ENCODE peak calls at places on chromosomes 13 and 19, in five cellular contexts. One of them, this sample, is unnamed.
A peak's percentile ranks its signal among the peaks of the same experiment; 100 is the strongest.

GRCh38 chr19:1855828-1856255 is 7.5 kb downstream of the KLF16 start:
- DNase-seq in activated CD8-positive, alpha-beta memory T cell treated with anti-CD3 and anti-CD28 coated beads, Interleukin-2, amount 50 U/mL, for 4 hours: no peak
- DNase-seq in CD14-positive monocyte: no peak
- DNase-seq in activated CD4-positive, alpha-beta T cell treated with anti-CD3 and anti-CD28 coated beads, Interleukin-2, amount 50 U/mL, for 4 hours: no peak
- DNase-seq in mesothelial cell of epicardium: no peak
- DNase-seq in this sample: no peak

GRCh38 chr13:42011601-42012401 is 36.6 kb upstream of the DGKH start:
- DNase-seq in activated CD8-positive, alpha-beta memory T cell treated with anti-CD3 and anti-CD28 coated beads, Interleukin-2, amount 50 U/mL, for 4 hours: no peak
- DNase-seq in CD14-positive monocyte: no peak
- DNase-seq in activated CD4-positive, alpha-beta T cell treated with anti-CD3 and anti-CD28 coated beads, Interleukin-2, amount 50 U/mL, for 4 hours: no peak
- DNase-seq in mesothelial cell of epicardium: no peak
- DNase-seq in this sample: no peak

GRCh38 chr13:32472194-32472621 is 44.3 kb upstream of the N4BP2L1 start:
- DNase-seq in activated CD8-positive, alpha-beta memory T cell treated with anti-CD3 and anti-CD28 coated beads, Interleukin-2, amount 50 U/mL, for 4 hours: no peak
- DNase-seq in CD14-positive monocyte: no peak
- DNase-seq in activated CD4-positive, alpha-beta T cell treated with anti-CD3 and anti-CD28 coated beads, Interleukin-2, amount 50 U/mL, for 4 hours: no peak
- DNase-seq in mesothelial cell of epicardium: no peak
- DNase-seq in this sample: no peak

GRCh38 chr19:32018014-32018413 is 327.4 kb upstream of the ZNF507 start:
- DNase-seq in activated CD8-positive, alpha-beta memory T cell treated with anti-CD3 and anti-CD28 coated beads, Interleukin-2, amount 50 U/mL, for 4 hours: no peak
- DNase-seq in CD14-positive monocyte: no peak
- DNase-seq in activated CD4-positive, alpha-beta T cell treated with anti-CD3 and anti-CD28 coated beads, Interleukin-2, amount 50 U/mL, for 4 hours: no peak
- DNase-seq in mesothelial cell of epicardium: no peak
- DNase-seq in this sample: no peak

GRCh38 chr13:93309886-93310520 is 83.4 kb downstream of the GPC6 start:
- DNase-seq in activated CD8-positive, alpha-beta memory T cell treated with anti-CD3 and anti-CD28 coated beads, Interleukin-2, amount 50 U/mL, for 4 hours: no peak
- DNase-seq in CD14-positive monocyte: no peak
- DNase-seq in activated CD4-positive, alpha-beta T cell treated with anti-CD3 and anti-CD28 coated beads, Interleukin-2, amount 50 U/mL, for 4 hours: no peak
- DNase-seq in mesothelial cell of epicardium: no peak
- DNase-seq in this sample: no peak

GRCh38 chr19:6278740-6279619 is 795 bp downstream of the MLLT1 start:
- DNase-seq in activated CD8-positive, alpha-beta memory T cell treated with anti-CD3 and anti-CD28 coated beads, Interleukin-2, amount 50 U/mL, for 4 hours: no peak
- DNase-seq in CD14-positive monocyte: no peak
- DNase-seq in activated CD4-positive, alpha-beta T cell treated with anti-CD3 and anti-CD28 coated beads, Interleukin-2, amount 50 U/mL, for 4 hours: no peak
- DNase-seq in mesothelial cell of epicardium: no peak
- DNase-seq in this sample: no peak

GRCh38 chr19:13063461-13064091 is 39.1 kb downstream of the LYL1 start:
- DNase-seq in activated CD8-positive, alpha-beta memory T cell treated with anti-CD3 and anti-CD28 coated beads, Interleukin-2, amount 50 U/mL, for 4 hours: no peak
- DNase-seq in CD14-positive monocyte: no peak
- DNase-seq in activated CD4-positive, alpha-beta T cell treated with anti-CD3 and anti-CD28 coated beads, Interleukin-2, amount 50 U/mL, for 4 hours: no peak
- DNase-seq in mesothelial cell of epicardium: no peak
- DNase-seq in this sample: no peak

GRCh38 chr19:57830071-57830602 is at the start of gene ZNF587B:
- DNase-seq in activated CD8-positive, alpha-beta memory T cell treated with anti-CD3 and anti-CD28 coated beads, Interleukin-2, amount 50 U/mL, for 4 hours: peak; percentile 28
- DNase-seq in CD14-positive monocyte: peak; percentile 49
- DNase-seq in activated CD4-positive, alpha-beta T cell treated with anti-CD3 and anti-CD28 coated beads, Interleukin-2, amount 50 U/mL, for 4 hours: peak; percentile 23
- DNase-seq in mesothelial cell of epicardium: no peak
- DNase-seq in this sample: peak; percentile 19

GRCh38 chr19:55358943-55359908 is 3.8 kb downstream of the GARIN5B start:
- DNase-seq in activated CD8-positive, alpha-beta memory T cell treated with anti-CD3 and anti-CD28 coated beads, Interleukin-2, amount 50 U/mL, for 4 hours: no peak
- DNase-seq in CD14-positive monocyte: no peak
- DNase-seq in activated CD4-positive, alpha-beta T cell treated with anti-CD3 and anti-CD28 coated beads, Interleukin-2, amount 50 U/mL, for 4 hours: no peak
- DNase-seq in mesothelial cell of epicardium: no peak
- DNase-seq in this sample: no peak

GRCh38 chr19:43848821-43849220 is 21.7 kb downstream of the ZNF283 start:
- DNase-seq in activated CD8-positive, alpha-beta memory T cell treated with anti-CD3 and anti-CD28 coated beads, Interleukin-2, amount 50 U/mL, for 4 hours: no peak
- DNase-seq in CD14-positive monocyte: no peak
- DNase-seq in activated CD4-positive, alpha-beta T cell treated with anti-CD3 and anti-CD28 coated beads, Interleukin-2, amount 50 U/mL, for 4 hours: no peak
- DNase-seq in mesothelial cell of epicardium: no peak
- DNase-seq in this sample: no peak

GRCh38 chr13:96091932-96092253 is 2.0 kb downstream of the HS6ST3 start:
- DNase-seq in activated CD8-positive, alpha-beta memory T cell treated with anti-CD3 and anti-CD28 coated beads, Interleukin-2, amount 50 U/mL, for 4 hours: no peak
- DNase-seq in CD14-positive monocyte: no peak
- DNase-seq in activated CD4-positive, alpha-beta T cell treated with anti-CD3 and anti-CD28 coated beads, Interleukin-2, amount 50 U/mL, for 4 hours: no peak
- DNase-seq in mesothelial cell of epicardium: no peak
- DNase-seq in this sample: no peak

GRCh38 chr19:5200844-5201243 is 139.8 kb downstream of the PTPRS start:
- DNase-seq in activated CD8-positive, alpha-beta memory T cell treated with anti-CD3 and anti-CD28 coated beads, Interleukin-2, amount 50 U/mL, for 4 hours: no peak
- DNase-seq in CD14-positive monocyte: no peak
- DNase-seq in activated CD4-positive, alpha-beta T cell treated with anti-CD3 and anti-CD28 coated beads, Interleukin-2, amount 50 U/mL, for 4 hours: no peak
- DNase-seq in mesothelial cell of epicardium: no peak
- DNase-seq in this sample: no peak

GRCh38 chr19:41872775-41873647 is 4.1 kb upstream of the CD79A start:
- DNase-seq in activated CD8-positive, alpha-beta memory T cell treated with anti-CD3 and anti-CD28 coated beads, Interleukin-2, amount 50 U/mL, for 4 hours: peak; percentile 70
- DNase-seq in CD14-positive monocyte: no peak
- DNase-seq in activated CD4-positive, alpha-beta T cell treated with anti-CD3 and anti-CD28 coated beads, Interleukin-2, amount 50 U/mL, for 4 hours: peak; percentile 67
- DNase-seq in mesothelial cell of epicardium: no peak
- DNase-seq in this sample: no peak

GRCh38 chr13:59674616-59675015 is 489.1 kb downstream of the DIAPH3 start:
- DNase-seq in activated CD8-positive, alpha-beta memory T cell treated with anti-CD3 and anti-CD28 coated beads, Interleukin-2, amount 50 U/mL, for 4 hours: no peak
- DNase-seq in CD14-positive monocyte: no peak
- DNase-seq in activated CD4-positive, alpha-beta T cell treated with anti-CD3 and anti-CD28 coated beads, Interleukin-2, amount 50 U/mL, for 4 hours: no peak
- DNase-seq in mesothelial cell of epicardium: no peak
- DNase-seq in this sample: no peak

GRCh38 chr13:68076046-68076445 is 845.9 kb upstream of the PCDH9 start:
- DNase-seq in activated CD8-positive, alpha-beta memory T cell treated with anti-CD3 and anti-CD28 coated beads, Interleukin-2, amount 50 U/mL, for 4 hours: no peak
- DNase-seq in CD14-positive monocyte: no peak
- DNase-seq in activated CD4-positive, alpha-beta T cell treated with anti-CD3 and anti-CD28 coated beads, Interleukin-2, amount 50 U/mL, for 4 hours: no peak
- DNase-seq in mesothelial cell of epicardium: no peak
- DNase-seq in this sample: no peak

GRCh38 chr19:40302224-40303011 is 17.3 kb upstream of the AKT2 start:
- DNase-seq in activated CD8-positive, alpha-beta memory T cell treated with anti-CD3 and anti-CD28 coated beads, Interleukin-2, amount 50 U/mL, for 4 hours: no peak
- DNase-seq in CD14-positive monocyte: no peak
- DNase-seq in activated CD4-positive, alpha-beta T cell treated with anti-CD3 and anti-CD28 coated beads, Interleukin-2, amount 50 U/mL, for 4 hours: no peak
- DNase-seq in mesothelial cell of epicardium: no peak
- DNase-seq in this sample: no peak

GRCh38 chr19:39676004-39676403 is 20.3 kb downstream of the LGALS16 start:
- DNase-seq in activated CD8-positive, alpha-beta memory T cell treated with anti-CD3 and anti-CD28 coated beads, Interleukin-2, amount 50 U/mL, for 4 hours: no peak
- DNase-seq in CD14-positive monocyte: no peak
- DNase-seq in activated CD4-positive, alpha-beta T cell treated with anti-CD3 and anti-CD28 coated beads, Interleukin-2, amount 50 U/mL, for 4 hours: no peak
- DNase-seq in mesothelial cell of epicardium: no peak
- DNase-seq in this sample: no peak

GRCh38 chr13:29993716-29994488 is 143.5 kb upstream of the UBL3 start:
- DNase-seq in activated CD8-positive, alpha-beta memory T cell treated with anti-CD3 and anti-CD28 coated beads, Interleukin-2, amount 50 U/mL, for 4 hours: no peak
- DNase-seq in CD14-positive monocyte: no peak
- DNase-seq in activated CD4-positive, alpha-beta T cell treated with anti-CD3 and anti-CD28 coated beads, Interleukin-2, amount 50 U/mL, for 4 hours: no peak
- DNase-seq in mesothelial cell of epicardium: no peak
- DNase-seq in this sample: no peak

GRCh38 chr13:73198888-73199497 is 140.2 kb downstream of the KLF5 start:
- DNase-seq in activated CD8-positive, alpha-beta memory T cell treated with anti-CD3 and anti-CD28 coated beads, Interleukin-2, amount 50 U/mL, for 4 hours: no peak
- DNase-seq in CD14-positive monocyte: no peak
- DNase-seq in activated CD4-positive, alpha-beta T cell treated with anti-CD3 and anti-CD28 coated beads, Interleukin-2, amount 50 U/mL, for 4 hours: no peak
- DNase-seq in mesothelial cell of epicardium: no peak
- DNase-seq in this sample: no peak

GRCh38 chr13:41554626-41555386 is 97.5 kb downstream of the RGCC start:
- DNase-seq in activated CD8-positive, alpha-beta memory T cell treated with anti-CD3 and anti-CD28 coated beads, Interleukin-2, amount 50 U/mL, for 4 hours: no peak
- DNase-seq in CD14-positive monocyte: no peak
- DNase-seq in activated CD4-positive, alpha-beta T cell treated with anti-CD3 and anti-CD28 coated beads, Interleukin-2, amount 50 U/mL, for 4 hours: no peak
- DNase-seq in mesothelial cell of epicardium: no peak
- DNase-seq in this sample: no peak

GRCh38 chr13:107339209-107339608 is 771.3 kb upstream of the ARGLU1 start:
- DNase-seq in activated CD8-positive, alpha-beta memory T cell treated with anti-CD3 and anti-CD28 coated beads, Interleukin-2, amount 50 U/mL, for 4 hours: no peak
- DNase-seq in CD14-positive monocyte: no peak
- DNase-seq in activated CD4-positive, alpha-beta T cell treated with anti-CD3 and anti-CD28 coated beads, Interleukin-2, amount 50 U/mL, for 4 hours: no peak
- DNase-seq in mesothelial cell of epicardium: no peak
- DNase-seq in this sample: no peak

GRCh38 chr13:102234618-102235017 is 167.2 kb downstream of the FGF14 start:
- DNase-seq in activated CD8-positive, alpha-beta memory T cell treated with anti-CD3 and anti-CD28 coated beads, Interleukin-2, amount 50 U/mL, for 4 hours: no peak
- DNase-seq in CD14-positive monocyte: no peak
- DNase-seq in activated CD4-positive, alpha-beta T cell treated with anti-CD3 and anti-CD28 coated beads, Interleukin-2, amount 50 U/mL, for 4 hours: no peak
- DNase-seq in mesothelial cell of epicardium: no peak
- DNase-seq in this sample: no peak

GRCh38 chr13:33678906-33679657 is 138.9 kb upstream of the RFC3 start:
- DNase-seq in activated CD8-positive, alpha-beta memory T cell treated with anti-CD3 and anti-CD28 coated beads, Interleukin-2, amount 50 U/mL, for 4 hours: peak; percentile 57
- DNase-seq in CD14-positive monocyte: peak; percentile 70
- DNase-seq in activated CD4-positive, alpha-beta T cell treated with anti-CD3 and anti-CD28 coated beads, Interleukin-2, amount 50 U/mL, for 4 hours: peak; percentile 72
- DNase-seq in mesothelial cell of epicardium: no peak
- DNase-seq in this sample: peak; percentile 69

GRCh38 chr13:111249637-111250360 is 70.6 kb upstream of the TEX29 start:
- DNase-seq in activated CD8-positive, alpha-beta memory T cell treated with anti-CD3 and anti-CD28 coated beads, Interleukin-2, amount 50 U/mL, for 4 hours: no peak
- DNase-seq in CD14-positive monocyte: no peak
- DNase-seq in activated CD4-positive, alpha-beta T cell treated with anti-CD3 and anti-CD28 coated beads, Interleukin-2, amount 50 U/mL, for 4 hours: no peak
- DNase-seq in mesothelial cell of epicardium: no peak
- DNase-seq in this sample: no peak

GRCh38 chr13:25218011-25218410 is 45.9 kb upstream of the AMER2 start:
- DNase-seq in activated CD8-positive, alpha-beta memory T cell treated with anti-CD3 and anti-CD28 coated beads, Interleukin-2, amount 50 U/mL, for 4 hours: no peak
- DNase-seq in CD14-positive monocyte: no peak
- DNase-seq in activated CD4-positive, alpha-beta T cell treated with anti-CD3 and anti-CD28 coated beads, Interleukin-2, amount 50 U/mL, for 4 hours: no peak
- DNase-seq in mesothelial cell of epicardium: no peak
- DNase-seq in this sample: no peak

GRCh38 chr19:17775991-17776803 is 18.7 kb upstream of the B3GNT3 start:
- DNase-seq in activated CD8-positive, alpha-beta memory T cell treated with anti-CD3 and anti-CD28 coated beads, Interleukin-2, amount 50 U/mL, for 4 hours: no peak
- DNase-seq in CD14-positive monocyte: no peak
- DNase-seq in activated CD4-positive, alpha-beta T cell treated with anti-CD3 and anti-CD28 coated beads, Interleukin-2, amount 50 U/mL, for 4 hours: no peak
- DNase-seq in mesothelial cell of epicardium: no peak
- DNase-seq in this sample: no peak